ENCODE peak calls at places on chromosomes 2 and 18, in seven cellular contexts. H is ovary, I is lower leg skin, Z is A549, V is HepG2, W is GM23338, P is pancreas. R is an unnamed sample.

GRCh38 chr2:146869328-146869727 is 975.5 kb upstream of the ACVR2A start:
- DNase-seq in H (no peak), I (no peak), Z (no peak), V (no peak), W (no peak), P (no peak), R (no peak)

GRCh38 chr2:210577263-210578071 is 21.1 kb downstream of the CPS1 start:
- DNase-seq in H (no peak), I (no peak), Z (peak), V (peak), W (peak), P (no peak), R (peak)

GRCh38 chr2:149223472-149224062 is 106.8 kb upstream of the LYPD6 start:
- DNase-seq in H (no peak), I (no peak), Z (no peak), V (no peak), W (peak), P (no peak), R (peak)

GRCh38 chr18:26503382-26503781 is 45.0 kb downstream of the KCTD1 start:
- DNase-seq in H (no peak), I (no peak), Z (no peak), V (no peak), W (no peak), P (no peak), R (no peak)

GRCh38 chr2:232421189-232421785 is 14.6 kb downstream of the ALPG start:
- DNase-seq in H (no peak), I (no peak), Z (no peak), V (no peak), W (peak), P (no peak), R (no peak)

GRCh38 chr18:73613706-73614340 is 533.8 kb downstream of the FBXO15 start:
- DNase-seq in H (no peak), I (no peak), Z (no peak), V (no peak), W (no peak), P (no peak), R (peak)

GRCh38 chr18:69659142-69659651 is 258.5 kb downstream of the DOK6 start:
- DNase-seq in H (no peak), I (no peak), Z (no peak), V (peak), W (no peak), P (no peak), R (no peak)

GRCh38 chr2:58992062-58992736 is 751.1 kb upstream of the FANCL start:
- DNase-seq in H (no peak), I (no peak), Z (no peak), V (peak), W (no peak), P (no peak), R (no peak)

GRCh38 chr2:65545818-65546217 is 113.4 kb upstream of the SPRED2 start:
- DNase-seq in H (no peak), I (no peak), Z (no peak), V (no peak), W (no peak), P (no peak), R (peak)

GRCh38 chr18:36035253-36035652 is 32.1 kb downstream of the RPRD1A start:
- DNase-seq in H (no peak), I (no peak), Z (no peak), V (no peak), W (no peak), P (no peak), R (peak)

GRCh38 chr2:84904717-84905174 is 710 bp upstream of the TMSB10 start:
- DNase-seq in H (peak), I (peak), Z (no peak), V (no peak), W (peak), P (peak), R (peak)

GRCh38 chr18:79454034-79454735 is 58.5 kb downstream of the NFATC1 start:
- DNase-seq in H (no peak), I (no peak), Z (no peak), V (no peak), W (no peak), P (no peak), R (peak)

GRCh38 chr2:126731353-126731752 is 75.4 kb downstream of the GYPC start:
- DNase-seq in H (no peak), I (no peak), Z (no peak), V (no peak), W (no peak), P (no peak), R (no peak)

GRCh38 chr2:206192157-206192556 is 32.5 kb downstream of the EEF1B2 start:
- DNase-seq in H (no peak), I (no peak), Z (no peak), V (no peak), W (no peak), P (no peak), R (no peak)
- TF ChIP-seq CTCF in H (no peak), I (no peak), Z (no peak), V (no peak), W (no peak), P (no peak), R (no peak)

DNA sequence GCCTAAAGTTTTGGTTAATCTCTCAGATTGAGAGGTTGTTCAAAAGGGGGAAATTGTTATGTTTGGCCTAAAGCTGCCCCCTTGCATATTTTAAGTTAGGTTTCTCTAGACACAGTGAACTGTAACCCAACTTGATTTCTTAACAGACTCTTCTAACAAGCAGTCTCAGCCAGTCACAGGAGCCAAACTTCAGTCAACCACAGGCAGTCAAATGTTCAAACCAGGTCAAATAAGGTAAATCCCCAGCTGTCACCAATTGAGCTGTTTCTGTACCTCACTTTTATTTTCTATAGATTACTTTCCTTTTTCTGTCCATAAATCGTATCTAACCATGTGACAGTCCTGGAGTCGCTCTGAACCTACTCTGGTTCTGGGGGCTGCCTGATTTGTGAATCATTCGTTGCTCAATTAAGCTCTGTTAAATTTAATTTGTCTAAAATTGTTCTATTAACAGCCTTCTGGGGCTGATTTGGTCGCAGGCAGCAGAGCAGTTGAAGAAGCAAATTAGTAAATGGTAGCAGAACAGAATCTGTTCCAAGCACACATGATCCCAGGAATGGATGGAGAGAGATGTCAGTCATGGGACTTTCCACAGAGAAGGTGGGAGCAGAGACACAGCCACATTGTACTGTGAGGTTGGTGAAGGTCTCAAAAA is 16.4 kb upstream of the NFU1 start:
- DNase-seq in H (no peak), I (no peak), Z (no peak), V (no peak), W (no peak), P (no peak), R (no peak)
- H3K4me3 ChIP-seq in H (no peak), I (no peak), Z (no peak), V (no peak), W (no peak), P (no peak), R (no peak)

GRCh38 chr2:168929031-168929430 is 27.9 kb downstream of the G6PC2 start:
- DNase-seq in H (no peak), I (no peak), Z (no peak), V (no peak), W (no peak), P (no peak), R (no peak)
- TF ChIP-seq CTCF in H (no peak), I (no peak), Z (no peak), V (no peak), W (no peak), P (no peak), R (no peak)

GRCh38 chr2:21041462-21041861 is 2.4 kb downstream of the APOB start:
- DNase-seq in H (no peak), I (no peak), Z (no peak), V (no peak), W (no peak), P (no peak), R (no peak)
- H3K4me3 ChIP-seq in H (no peak), I (no peak), Z (no peak), V (peak), W (no peak), P (no peak), R (no peak)

GRCh38 chr18:49096021-49096420 is 145.3 kb upstream of the SMAD7 start:
- DNase-seq in H (no peak), I (no peak), Z (no peak), V (no peak), W (no peak), P (no peak), R (no peak)
- TF ChIP-seq CTCF in H (no peak), I (no peak), Z (no peak), V (no peak), W (peak), P (no peak), R (no peak)

DNA sequence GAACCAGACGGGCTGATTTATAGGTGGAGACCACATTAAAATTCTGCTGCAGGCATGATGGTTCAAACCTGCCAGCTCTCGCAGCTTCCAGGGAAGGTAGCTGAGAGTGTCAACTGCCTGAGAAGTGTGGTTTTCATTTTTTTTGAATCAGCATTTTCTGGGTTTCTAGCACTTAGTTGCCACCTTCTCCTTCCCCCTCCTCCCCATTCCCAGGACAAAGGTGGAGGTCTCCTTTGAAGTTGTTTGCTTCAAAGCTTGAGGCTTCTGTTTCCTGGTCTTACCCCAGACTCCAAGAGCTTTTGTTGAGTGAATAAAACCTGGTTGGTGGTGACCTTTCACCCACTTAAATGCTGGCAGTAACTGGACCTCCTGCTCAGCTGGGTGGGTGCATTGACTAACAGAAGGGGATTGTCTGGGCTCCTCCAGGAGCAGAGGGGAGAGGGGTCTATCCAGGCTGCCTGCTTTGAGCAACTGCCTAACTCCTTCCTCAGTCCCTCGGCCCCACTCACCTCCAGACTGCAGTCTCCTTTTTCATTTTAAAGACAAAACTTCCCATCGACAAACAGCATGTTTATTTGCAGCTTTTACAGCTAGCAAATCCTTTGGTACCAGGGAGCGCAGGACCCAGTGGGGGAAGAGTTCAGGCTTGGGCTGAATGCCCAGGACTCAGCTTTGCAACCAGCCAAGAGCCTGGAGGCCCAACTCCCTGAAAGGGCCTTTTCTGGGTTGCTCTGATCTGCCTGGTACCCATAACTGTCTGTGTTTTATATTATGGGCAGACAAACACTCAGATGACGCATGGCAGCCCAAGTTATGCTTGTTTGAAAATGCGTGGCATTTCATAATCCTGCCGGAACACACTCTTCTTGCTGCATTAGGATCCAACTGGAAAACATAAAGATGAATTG is 3.6 kb downstream of the RHOB start:
- DNase-seq in H (peak), I (peak), Z (no peak), V (peak), W (peak), P (peak), R (peak)
- H3K4me3 ChIP-seq in H (peak), I (no peak), Z (peak), V (no peak), W (no peak), P (peak), R (peak)

GRCh38 chr18:76256897-76257500 is 238.0 kb downstream of the ZNF516 start:
- DNase-seq in H (peak), I (no peak), Z (peak), V (peak), W (peak), P (peak), R (peak)
- TF ChIP-seq CTCF in H (peak), I (no peak), Z (peak), V (peak), W (peak), P (peak), R (peak)

GRCh38 chr2:80007722-80008503 is 296.6 kb downstream of the LRRTM1 start:
- DNase-seq in H (no peak), I (no peak), Z (no peak), V (no peak), W (peak), P (no peak), R (no peak)
- H3K4me3 ChIP-seq in H (no peak), I (no peak), Z (no peak), V (no peak), W (peak), P (no peak), R (no peak)

GRCh38 chr2:37926635-37927034 is 1.5 kb downstream of the RMDN2 start:
- DNase-seq in H (no peak), I (no peak), Z (no peak), V (no peak), W (no peak), P (no peak), R (no peak)
- TF ChIP-seq CTCF in H (no peak), I (no peak), Z (no peak), V (no peak), W (no peak), P (no peak), R (no peak)

GRCh38 chr18:24198461-24198860 is 59.6 kb downstream of the CABYR start:
- DNase-seq in H (no peak), I (no peak), Z (no peak), V (no peak), W (no peak), P (no peak), R (no peak)

GRCh38 chr18:24199563-24199962 is 60.7 kb downstream of the CABYR start:
- DNase-seq in H (no peak), I (no peak), Z (no peak), V (no peak), W (no peak), P (no peak), R (no peak)

GRCh38 chr18:24196764-24197163 is 57.9 kb downstream of the CABYR start:
- DNase-seq in H (no peak), I (no peak), Z (no peak), V (no peak), W (no peak), P (no peak), R (no peak)

GRCh38 chr18:24197412-24197811 is 58.5 kb downstream of the CABYR start:
- DNase-seq in H (no peak), I (no peak), Z (no peak), V (no peak), W (no peak), P (no peak), R (peak)

GRCh38 chr18:24195296-24196053 is 56.6 kb downstream of the CABYR start:
- DNase-seq in H (no peak), I (no peak), Z (no peak), V (peak), W (no peak), P (no peak), R (no peak)
- H3K4me3 ChIP-seq in H (no peak), I (no peak), Z (no peak), V (no peak), W (no peak), P (no peak), R (no peak)

R was measured in AG10803.